ENCODE peak calls at places on chromosomes 1 and 21, in five cellular contexts. T, K, B, C and N are unnamed samples.

GRCh38 chr21:38959686-38960049 is 153.9 kb downstream of the ETS2 start:
- DNase-seq in T (no peak), K (no peak), B (peak; percentile 36), C (no peak), N (no peak)

GRCh38 chr21:37808261-37808660 is 108.0 kb downstream of the KCNJ6 start:
- DNase-seq in T (no peak), K (no peak), B (no peak), C (no peak), N (no peak)

GRCh38 chr1:2611034-2611501 is 21.7 kb downstream of the MMEL1 start:
- DNase-seq in T (peak; percentile 9), K (peak; percentile 18), B (peak; percentile 78), C (no peak), N (no peak)

GRCh38 chr1:213569816-213570150 is 418.0 kb upstream of the PROX1 start:
- DNase-seq in T (no peak), K (no peak), B (no peak), C (no peak), N (no peak)

GRCh38 chr1:173418107-173418985 is 58.8 kb upstream of the PRDX6 start:
- DNase-seq in T (peak; percentile 26), K (no peak), B (no peak), C (no peak), N (no peak)

GRCh38 chr1:56437959-56438358 is 141.4 kb downstream of the PLPP3 start:
- DNase-seq in T (peak; percentile 24), K (no peak), B (no peak), C (no peak), N (no peak)

GRCh38 chr21:14545906-14546480 is at the start of gene SAMSN1:
- DNase-seq in T (no peak), K (no peak), B (no peak), C (no peak), N (no peak)

GRCh38 chr1:184324972-184325371 is 61.9 kb upstream of the C1orf21 start:
- DNase-seq in T (no peak), K (no peak), B (no peak), C (no peak), N (no peak)

GRCh38 chr1:223010552-223011229 is 132.4 kb downstream of the TLR5 start:
- DNase-seq in T (peak; percentile 17), K (no peak), B (no peak), C (no peak), N (no peak)

GRCh38 chr1:87939486-87939885 is 610.8 kb downstream of the LMO4 start:
- DNase-seq in T (no peak), K (no peak), B (no peak), C (no peak), N (no peak)

GRCh38 chr1:223137402-223138100 is 5.5 kb downstream of the TLR5 start:
- DNase-seq in T (peak; percentile 85), K (no peak), B (peak; percentile 59), C (peak; percentile 75), N (no peak)

GRCh38 chr1:58861510-58861909 is 77.7 kb upstream of the JUN start:
- DNase-seq in T (no peak), K (no peak), B (no peak), C (peak; percentile 45), N (no peak)

GRCh38 chr1:39170731-39171375 is 33.6 kb upstream of the MACF1 start:
- DNase-seq in T (no peak), K (no peak), B (no peak), C (no peak), N (no peak)

GRCh38 chr1:97499667-97500066 is 421.2 kb downstream of the DPYD start:
- DNase-seq in T (peak; percentile 25), K (no peak), B (no peak), C (no peak), N (no peak)

GRCh38 chr1:236168716-236169429 is 26.5 kb downstream of the GPR137B start:
- DNase-seq in T (peak; percentile 83), K (peak; percentile 63), B (peak; percentile 51), C (peak; percentile 42), N (no peak)

GRCh38 chr1:241269116-241269515 is 87.9 kb downstream of the RGS7 start:
- DNase-seq in T (no peak), K (no peak), B (no peak), C (no peak), N (no peak)

GRCh38 chr1:37622131-37622530 is 12.6 kb downstream of the RSPO1 start:
- DNase-seq in T (no peak), K (no peak), B (no peak), C (no peak), N (no peak)

GRCh38 chr1:29550119-29550841 is 314.0 kb downstream of the PTPRU start:
- DNase-seq in T (no peak), K (no peak), B (peak; percentile 28), C (peak; percentile 92), N (no peak)

GRCh38 chr1:43058545-43059360 is 100.1 kb upstream of the SLC2A1 start:
- DNase-seq in T (peak; percentile 57), K (no peak), B (peak; percentile 83), C (no peak), N (no peak)

GRCh38 chr1:9151326-9151860 is 22.5 kb upstream of the GPR157 start:
- DNase-seq in T (peak; percentile 85), K (peak; percentile 38), B (no peak), C (no peak), N (no peak)

GRCh38 chr1:24311731-24312130 is 7.4 kb upstream of the GRHL3 start:
- DNase-seq in T (no peak), K (no peak), B (no peak), C (no peak), N (no peak)

GRCh38 chr1:110554871-110555801 is 36.2 kb upstream of the KCNA10 start:
- DNase-seq in T (peak; percentile 2), K (peak; percentile 59), B (peak; percentile 63), C (no peak), N (no peak)

GRCh38 chr21:35475006-35475405 is 425.9 kb upstream of the RUNX1 start:
- DNase-seq in T (no peak), K (no peak), B (no peak), C (no peak), N (no peak)

GRCh38 chr1:245614986-245615385 is 460.2 kb downstream of the KIF26B start:
- DNase-seq in T (no peak), K (no peak), B (no peak), C (no peak), N (no peak)

GRCh38 chr1:229410692-229411433 is 23.0 kb downstream of the ACTA1 start:
- DNase-seq in T (peak; percentile 54), K (peak; percentile 81), B (peak; percentile 87), C (no peak), N (no peak)

GRCh38 chr1:19167140-19167539 is 42.9 kb downstream of the UBR4 start:
- DNase-seq in T (no peak), K (no peak), B (no peak), C (no peak), N (no peak)

GRCh38 chr1:24745711-24746582 is 700 bp downstream of the CLIC4 start:
- DNase-seq in T (peak; percentile 85), K (peak; percentile 48), B (peak; percentile 71), C (peak; percentile 50), N (no peak)

DNA sequence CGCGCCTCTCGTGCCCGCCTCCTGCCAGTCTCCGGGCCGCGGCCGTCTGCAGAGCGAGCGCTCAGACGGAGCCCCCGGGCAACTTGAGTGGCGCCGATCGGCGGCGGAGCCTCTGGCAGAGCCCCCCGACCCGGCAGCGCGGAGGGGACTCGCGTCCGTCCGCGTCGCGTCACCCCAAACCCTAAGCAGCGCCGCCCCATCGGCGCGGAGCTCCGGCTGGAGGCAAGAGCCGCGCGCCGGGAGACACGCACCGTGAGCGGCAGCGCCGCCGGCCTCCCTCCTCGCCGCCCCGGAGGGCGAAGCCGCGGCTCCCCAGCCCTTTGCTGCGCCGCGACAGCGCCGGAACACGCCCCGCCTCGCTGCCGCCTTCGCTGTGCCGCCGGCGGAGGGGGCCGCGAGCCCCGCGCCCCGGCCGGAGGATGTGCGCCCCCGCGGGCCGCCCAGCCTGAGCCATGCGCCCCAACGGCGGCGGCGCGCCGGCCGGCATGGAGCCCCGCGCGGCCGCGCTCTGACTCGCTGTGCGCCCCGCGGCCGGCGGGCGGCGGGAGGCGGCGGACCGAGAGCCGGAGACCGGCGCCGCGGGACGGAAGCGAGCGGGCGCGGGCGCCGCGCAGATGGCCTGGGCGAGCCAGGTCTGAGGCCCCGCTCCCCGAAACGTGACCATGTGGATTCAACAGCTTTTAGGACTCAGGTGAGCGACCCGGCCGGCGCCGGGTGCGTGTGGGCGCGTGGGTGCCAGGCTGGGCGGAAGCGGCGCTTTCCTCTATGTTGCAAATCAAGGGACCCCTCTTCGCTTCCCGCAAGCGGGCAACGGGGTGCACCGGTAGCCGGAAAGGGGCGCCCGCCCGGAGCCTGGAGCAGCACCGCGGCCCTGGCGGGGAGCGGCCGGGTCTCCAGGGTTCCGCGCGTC is 610 bp downstream of the AJAP1 start:
- DNase-seq in T (no peak), K (no peak), B (peak; percentile 37), C (no peak), N (no peak)
- H3K9me3 ChIP-seq in T (no peaks in the 10 kb centered on the region), K (no peaks in the 10 kb centered on the region), B (no peaks in the 10 kb centered on the region), C (no peaks in the 10 kb centered on the region), N (peaks cover 16% of the 10 kb centered on the region)

GRCh38 chr1:5198328-5198727 is 543.9 kb downstream of the AJAP1 start:
- DNase-seq in T (no peak), K (no peak), B (no peak), C (no peak), N (no peak)
- TF ChIP-seq CTCF in T (no peak), K (no peak), B (no peak), C (no peak), N (no peak)

DNA sequence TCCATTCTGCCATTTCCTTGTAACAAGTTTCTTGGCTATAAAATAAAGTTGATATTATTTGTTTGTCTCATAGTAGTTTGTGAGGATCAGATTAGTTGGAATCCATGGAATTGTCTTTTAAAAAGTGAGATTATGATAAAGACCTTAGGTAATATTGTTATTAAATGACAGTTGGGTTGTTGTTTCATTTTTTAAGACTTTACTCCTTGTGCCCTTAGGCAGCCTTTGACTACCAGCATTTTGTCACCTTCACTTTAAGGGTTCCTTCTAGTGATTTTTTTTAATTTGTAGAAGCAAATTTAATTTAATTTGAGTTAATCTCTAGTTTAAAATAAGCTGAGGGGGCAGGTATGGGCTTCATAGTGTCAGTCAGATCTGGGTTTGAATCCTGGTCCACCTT is 84.6 kb upstream of the ZNF326 start:
- DNase-seq in T (no peak), K (no peak), B (no peak), C (no peak), N (no peak)
- H3K9me3 ChIP-seq in T (no peaks in the 10 kb centered on the region), K (no peaks in the 10 kb centered on the region), B (no peaks in the 10 kb centered on the region), C (no peaks in the 10 kb centered on the region), N (no peaks in the 10 kb centered on the region)

GRCh38 chr1:231553320-231553719 is 24.9 kb downstream of the TSNAX start:
- DNase-seq in T (no peak), K (no peak), B (no peak), C (no peak), N (no peak)

GRCh38 chr1:231544943-231545592 is 16.6 kb downstream of the TSNAX start:
- DNase-seq in T (no peak), K (no peak), B (no peak), C (no peak), N (no peak)

GRCh38 chr1:231549733-231550447 is 21.4 kb downstream of the TSNAX start:
- DNase-seq in T (no peak), K (no peak), B (no peak), C (no peak), N (no peak)

GRCh38 chr1:231554969-231555368 is 26.5 kb downstream of the TSNAX start:
- DNase-seq in T (no peak), K (no peak), B (no peak), C (no peak), N (no peak)

GRCh38 chr1:231550448-231550781 is 21.9 kb downstream of the TSNAX start:
- DNase-seq in T (no peak), K (no peak), B (peak; percentile 53), C (no peak), N (no peak)
- TF ChIP-seq CTCF in T (peak; percentile 33), K (peak; percentile 35), B (peak; percentile 32), C (peak; percentile 60), N (peak; percentile 59)